ENCODE peak calls at places on chromosome 21, in five cellular contexts. One of them, this sample, is unnamed.

GRCh38 chr21:29477347-29477746 is 178.6 kb downstream of the BACH1 start:
- DNase-seq in endothelial cell: no peak
- DNase-seq in mesothelial cell of epicardium: no peak
- DNase-seq in AG04450: no peak
- DNase-seq in right lobe of liver: no peak
- DNase-seq in this sample: no peak

GRCh38 chr21:27424601-27425000 is 457.7 kb upstream of the ADAMTS5 start:
- DNase-seq in endothelial cell: no peak
- DNase-seq in mesothelial cell of epicardium: no peak
- DNase-seq in AG04450: no peak
- DNase-seq in right lobe of liver: no peak
- DNase-seq in this sample: no peak

GRCh38 chr21:20998886-20999285 is 677 bp downstream of the NCAM2 start:
- DNase-seq in endothelial cell: no peak
- DNase-seq in mesothelial cell of epicardium: no peak
- DNase-seq in AG04450: no peak
- DNase-seq in right lobe of liver: no peak
- DNase-seq in this sample: no peak

GRCh38 chr21:42112857-42113256 is 41.7 kb downstream of the UMODL1 start:
- DNase-seq in endothelial cell: no peak
- DNase-seq in mesothelial cell of epicardium: no peak
- DNase-seq in AG04450: peak
- DNase-seq in right lobe of liver: no peak
- DNase-seq in this sample: no peak

GRCh38 chr21:31034378-31034777 is 3.9 kb downstream of the KRTAP19-8 start:
- DNase-seq in endothelial cell: no peak
- DNase-seq in mesothelial cell of epicardium: no peak
- DNase-seq in AG04450: no peak
- DNase-seq in right lobe of liver: no peak
- DNase-seq in this sample: no peak

GRCh38 chr21:15446193-15446592 is 283.6 kb upstream of the USP25 start:
- DNase-seq in endothelial cell: no peak
- DNase-seq in mesothelial cell of epicardium: no peak
- DNase-seq in AG04450: no peak
- DNase-seq in right lobe of liver: no peak
- DNase-seq in this sample: no peak

GRCh38 chr21:31514598-31514997 is 144.9 kb upstream of the SOD1 start:
- DNase-seq in endothelial cell: peak
- DNase-seq in mesothelial cell of epicardium: peak
- DNase-seq in AG04450: no peak
- DNase-seq in right lobe of liver: no peak
- DNase-seq in this sample: no peak

GRCh38 chr21:28283652-28284490 is 708.8 kb downstream of the LTN1 start:
- DNase-seq in endothelial cell: no peak
- DNase-seq in mesothelial cell of epicardium: no peak
- DNase-seq in AG04450: peak
- DNase-seq in right lobe of liver: no peak
- DNase-seq in this sample: no peak

GRCh38 chr21:46098303-46099141 is 610 bp downstream of the COL6A2 start:
- DNase-seq in endothelial cell: peak
- DNase-seq in mesothelial cell of epicardium: peak
- DNase-seq in AG04450: no peak
- DNase-seq in right lobe of liver: peak
- DNase-seq in this sample: peak

GRCh38 chr21:31893841-31894240 is 21.0 kb downstream of the HUNK start:
- DNase-seq in endothelial cell: no peak
- DNase-seq in mesothelial cell of epicardium: no peak
- DNase-seq in AG04450: no peak
- DNase-seq in right lobe of liver: no peak
- DNase-seq in this sample: no peak

GRCh38 chr21:41653243-41653943 is 113.5 kb downstream of the RIPK4 start:
- DNase-seq in endothelial cell: no peak
- DNase-seq in mesothelial cell of epicardium: no peak
- DNase-seq in AG04450: no peak
- DNase-seq in right lobe of liver: no peak
- DNase-seq in this sample: peak

GRCh38 chr21:25997788-25998611 is 172.6 kb downstream of the APP start:
- DNase-seq in endothelial cell: peak
- DNase-seq in mesothelial cell of epicardium: no peak
- DNase-seq in AG04450: no peak
- DNase-seq in right lobe of liver: peak
- DNase-seq in this sample: no peak

GRCh38 chr21:39111928-39112327 is 71.3 kb downstream of the PSMG1 start:
- DNase-seq in endothelial cell: no peak
- DNase-seq in mesothelial cell of epicardium: no peak
- DNase-seq in AG04450: no peak
- DNase-seq in right lobe of liver: no peak
- DNase-seq in this sample: no peak

GRCh38 chr21:18155508-18156193 is 89.0 kb upstream of the CHODL start:
- DNase-seq in endothelial cell: no peak
- DNase-seq in mesothelial cell of epicardium: no peak
- DNase-seq in AG04450: no peak
- DNase-seq in right lobe of liver: no peak
- DNase-seq in this sample: no peak

GRCh38 chr21:26153758-26154157 is 16.8 kb downstream of the APP start:
- DNase-seq in endothelial cell: no peak
- DNase-seq in mesothelial cell of epicardium: no peak
- DNase-seq in AG04450: no peak
- DNase-seq in right lobe of liver: no peak
- DNase-seq in this sample: no peak

GRCh38 chr21:29316029-29316742 is 17.5 kb downstream of the BACH1 start:
- DNase-seq in endothelial cell: no peak
- DNase-seq in mesothelial cell of epicardium: no peak
- DNase-seq in AG04450: no peak
- DNase-seq in right lobe of liver: no peak
- DNase-seq in this sample: no peak

GRCh38 chr21:33199516-33200217 is 30.1 kb upstream of the IFNAR2 start:
- DNase-seq in endothelial cell: peak
- DNase-seq in mesothelial cell of epicardium: peak
- DNase-seq in AG04450: peak
- DNase-seq in right lobe of liver: peak
- DNase-seq in this sample: no peak

GRCh38 chr21:41506526-41507520 is 1.1 kb downstream of the TMPRSS2 start:
- DNase-seq in endothelial cell: peak
- DNase-seq in mesothelial cell of epicardium: peak
- DNase-seq in AG04450: no peak
- DNase-seq in right lobe of liver: no peak
- DNase-seq in this sample: no peak

GRCh38 chr21:17602874-17603273 is 9.8 kb downstream of the BTG3 start:
- DNase-seq in endothelial cell: no peak
- DNase-seq in mesothelial cell of epicardium: no peak
- DNase-seq in AG04450: no peak
- DNase-seq in right lobe of liver: no peak
- DNase-seq in this sample: no peak

GRCh38 chr21:30480145-30480544 is at the start of gene KRTAP19-1:
- DNase-seq in endothelial cell: no peak
- DNase-seq in mesothelial cell of epicardium: no peak
- DNase-seq in AG04450: no peak
- DNase-seq in right lobe of liver: no peak
- DNase-seq in this sample: no peak

GRCh38 chr21:25887166-25887565 is 152.4 kb downstream of the GABPA start:
- DNase-seq in endothelial cell: no peak
- DNase-seq in mesothelial cell of epicardium: no peak
- DNase-seq in AG04450: no peak
- DNase-seq in right lobe of liver: no peak
- DNase-seq in this sample: no peak

GRCh38 chr21:38794978-38795377 is 10.8 kb upstream of the ETS2 start:
- DNase-seq in endothelial cell: no peak
- DNase-seq in mesothelial cell of epicardium: no peak
- DNase-seq in AG04450: no peak
- DNase-seq in right lobe of liver: peak
- DNase-seq in this sample: no peak

GRCh38 chr21:27213328-27213727 is 246.4 kb upstream of the ADAMTS5 start:
- DNase-seq in endothelial cell: no peak
- DNase-seq in mesothelial cell of epicardium: no peak
- DNase-seq in AG04450: no peak
- DNase-seq in right lobe of liver: no peak
- DNase-seq in this sample: no peak

GRCh38 chr21:42798106-42798505 is 81.2 kb downstream of the WDR4 start:
- DNase-seq in endothelial cell: no peak
- DNase-seq in mesothelial cell of epicardium: no peak
- DNase-seq in AG04450: no peak
- DNase-seq in right lobe of liver: no peak
- DNase-seq in this sample: peak

GRCh38 chr21:14382835-14383595 is at the start of gene HSPA13:
- DNase-seq in endothelial cell: peak
- DNase-seq in mesothelial cell of epicardium: peak
- DNase-seq in AG04450: peak
- DNase-seq in right lobe of liver: peak
- DNase-seq in this sample: peak
- TF ChIP-seq CTCF in endothelial cell: no peak
- TF ChIP-seq CTCF in mesothelial cell of epicardium: no peak
- TF ChIP-seq CTCF in AG04450: peak
- TF ChIP-seq CTCF in right lobe of liver: no peak
- TF ChIP-seq CTCF in this sample: no peak

GRCh38 chr21:44263768-44264167 is 2.1 kb upstream of the DNMT3L start:
- DNase-seq in endothelial cell: no peak
- DNase-seq in mesothelial cell of epicardium: no peak
- DNase-seq in AG04450: no peak
- DNase-seq in right lobe of liver: no peak
- DNase-seq in this sample: peak

GRCh38 chr21:44263221-44263671 is 1.5 kb upstream of the DNMT3L start:
- DNase-seq in endothelial cell: no peak
- DNase-seq in mesothelial cell of epicardium: no peak
- DNase-seq in AG04450: no peak
- DNase-seq in right lobe of liver: no peak
- DNase-seq in this sample: peak

GRCh38 chr21:44265734-44266270 is 4.1 kb upstream of the DNMT3L start:
- DNase-seq in endothelial cell: no peak
- DNase-seq in mesothelial cell of epicardium: no peak
- DNase-seq in AG04450: no peak
- DNase-seq in right lobe of liver: no peak
- DNase-seq in this sample: peak

GRCh38 chr21:44271558-44271957 is 9.9 kb upstream of the DNMT3L start:
- DNase-seq in endothelial cell: no peak
- DNase-seq in mesothelial cell of epicardium: no peak
- DNase-seq in AG04450: no peak
- DNase-seq in right lobe of liver: no peak
- DNase-seq in this sample: no peak

DNA sequence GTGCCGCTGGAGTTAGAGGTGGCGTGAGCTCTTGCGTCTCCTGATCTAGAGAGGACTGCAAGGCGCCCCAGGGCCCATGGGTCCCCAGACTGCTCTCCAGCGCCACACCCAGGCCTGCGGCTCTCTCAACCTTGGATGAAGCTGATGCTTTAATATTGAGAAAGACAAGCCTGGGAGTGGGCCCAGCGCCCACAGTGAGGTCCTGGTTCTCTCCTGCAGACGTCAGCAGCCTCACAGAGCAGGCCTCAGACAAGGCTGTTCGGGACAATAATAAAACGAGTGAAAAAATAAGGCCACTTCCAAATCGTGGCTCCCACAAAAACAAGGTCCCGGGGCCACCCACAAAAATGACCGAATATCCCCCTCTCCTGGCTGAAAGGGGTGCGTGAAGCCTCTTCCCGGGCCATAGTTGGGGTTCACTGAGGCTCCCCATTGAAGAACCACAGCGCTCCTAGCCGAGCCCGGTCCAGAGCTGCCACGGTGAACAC is 6.0 kb upstream of the DNMT3L start:
- DNase-seq in endothelial cell: no peak
- DNase-seq in mesothelial cell of epicardium: no peak
- DNase-seq in AG04450: no peak
- DNase-seq in right lobe of liver: no peak
- DNase-seq in this sample: peak
- TF ChIP-seq CTCF in endothelial cell: no peak
- TF ChIP-seq CTCF in mesothelial cell of epicardium: no peak
- TF ChIP-seq CTCF in AG04450: peak
- TF ChIP-seq CTCF in right lobe of liver: no peak
- TF ChIP-seq CTCF in this sample: no peak

DNA sequence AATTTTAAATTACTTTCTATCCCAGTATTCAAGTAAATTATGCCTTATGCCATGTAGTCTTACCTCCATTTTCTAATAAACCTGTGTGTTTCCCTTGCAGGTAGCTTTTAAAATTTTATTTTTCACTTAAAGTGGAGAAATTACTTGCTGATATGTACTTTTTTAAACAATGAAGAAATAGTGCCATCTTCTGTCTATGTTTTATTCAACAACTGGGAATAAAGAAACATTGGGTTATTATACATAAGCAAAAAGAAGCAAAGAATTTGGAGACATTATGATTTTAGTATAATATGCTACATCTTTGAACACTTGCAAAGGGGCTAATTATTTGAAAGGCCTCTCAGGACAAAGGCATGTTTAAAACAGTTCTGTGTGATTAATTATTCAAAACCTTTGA is 1912.9 kb downstream of the MRPL39 start:
- DNase-seq in endothelial cell: no peak
- DNase-seq in mesothelial cell of epicardium: no peak
- DNase-seq in AG04450: no peak
- DNase-seq in right lobe of liver: no peak
- DNase-seq in this sample: no peak
- TF ChIP-seq CTCF in endothelial cell: no peak
- TF ChIP-seq CTCF in mesothelial cell of epicardium: no peak
- TF ChIP-seq CTCF in AG04450: no peak
- TF ChIP-seq CTCF in right lobe of liver: no peak
- TF ChIP-seq CTCF in this sample: no peak

GRCh38 chr21:37074195-37074510 is 1.1 kb downstream of the TTC3 start:
- DNase-seq in endothelial cell: no peak
- DNase-seq in mesothelial cell of epicardium: no peak
- DNase-seq in AG04450: no peak
- DNase-seq in right lobe of liver: peak
- DNase-seq in this sample: no peak

GRCh38 chr21:37072988-37073416 is at the start of the genes PIGP and TTC3:
- DNase-seq in endothelial cell: peak
- DNase-seq in mesothelial cell of epicardium: peak
- DNase-seq in AG04450: peak
- DNase-seq in right lobe of liver: peak
- DNase-seq in this sample: peak

GRCh38 chr21:37074546-37074945 is 1.5 kb downstream of the TTC3 start:
- DNase-seq in endothelial cell: no peak
- DNase-seq in mesothelial cell of epicardium: no peak
- DNase-seq in AG04450: no peak
- DNase-seq in right lobe of liver: no peak
- DNase-seq in this sample: no peak

GRCh38 chr21:37072239-37072987 is 458 bp downstream of the PIGP start:
- DNase-seq in endothelial cell: no peak
- DNase-seq in mesothelial cell of epicardium: no peak
- DNase-seq in AG04450: no peak
- DNase-seq in right lobe of liver: peak
- DNase-seq in this sample: no peak

DNA sequence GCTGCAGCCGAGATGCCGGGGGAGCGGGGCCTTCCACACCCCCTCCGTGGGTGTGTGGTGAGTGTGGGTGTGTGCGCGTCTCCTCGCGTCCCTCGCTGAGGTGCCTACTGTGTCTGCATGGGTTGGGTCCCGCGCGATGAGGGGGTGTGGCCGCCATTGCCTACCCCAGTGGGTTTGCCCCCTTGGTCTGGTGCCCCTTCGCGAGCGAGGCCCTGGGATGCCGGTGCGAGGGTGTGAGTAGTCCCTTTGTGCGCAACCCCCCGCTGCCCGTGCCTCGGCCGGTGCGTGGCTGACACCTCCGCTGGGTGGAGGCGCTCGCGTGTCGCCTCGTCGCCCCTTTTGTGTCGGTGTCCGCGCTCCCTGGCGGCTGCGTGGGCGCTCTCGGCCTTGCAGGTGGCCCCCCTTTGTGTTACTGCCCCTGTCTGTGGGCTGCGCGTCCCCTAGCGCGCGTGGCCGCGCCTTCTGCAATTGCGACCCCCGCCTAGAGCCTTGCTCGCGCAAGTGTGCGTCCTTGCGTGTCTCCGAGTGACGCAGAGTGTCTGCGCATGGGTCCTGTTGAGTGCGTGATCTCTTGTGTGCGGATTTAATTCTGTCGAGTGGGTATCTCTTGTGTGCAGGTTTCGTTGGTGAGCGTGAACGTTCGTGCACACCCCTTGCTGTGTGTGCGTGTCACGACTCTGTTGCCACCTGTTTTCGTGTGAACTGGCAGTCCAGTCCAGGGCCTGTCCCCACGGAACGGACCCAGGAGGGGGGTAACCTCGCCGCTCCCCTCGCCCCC is 552 bp downstream of the TTC3 start:
- DNase-seq in endothelial cell: no peak
- DNase-seq in mesothelial cell of epicardium: peak
- DNase-seq in AG04450: no peak
- DNase-seq in right lobe of liver: peak
- DNase-seq in this sample: peak
- TF ChIP-seq CTCF in endothelial cell: no peak
- TF ChIP-seq CTCF in mesothelial cell of epicardium: no peak
- TF ChIP-seq CTCF in AG04450: no peak
- TF ChIP-seq CTCF in right lobe of liver: peak
- TF ChIP-seq CTCF in this sample: no peak

This sample was measured in spleen.